ENCODE peak calls at places on chromosome 15, in six cellular contexts. One of them, this sample, is unnamed.

GRCh38 chr15:81492303-81492702 is 118.3 kb upstream of the TMC3 start:
- DNase-seq in H9: no peak
- DNase-seq in fibroblast of lung: peak; percentile 65
- DNase-seq in endothelial cell of umbilical vein: peak; percentile 76
- DNase-seq in PC-3: peak; percentile 6
- DNase-seq in OCI-LY7: no peak
- DNase-seq in this sample: no peak

GRCh38 chr15:65327651-65328393 is 23.3 kb downstream of the RNU5B-1 start:
- DNase-seq in H9: no peak
- DNase-seq in fibroblast of lung: no peak
- DNase-seq in endothelial cell of umbilical vein: no peak
- DNase-seq in PC-3: no peak
- DNase-seq in OCI-LY7: peak; percentile 20
- DNase-seq in this sample: no peak

GRCh38 chr15:67248106-67248505 is 6.4 kb downstream of the AAGAB start:
- DNase-seq in H9: no peak
- DNase-seq in fibroblast of lung: peak; percentile 57
- DNase-seq in endothelial cell of umbilical vein: no peak
- DNase-seq in PC-3: no peak
- DNase-seq in OCI-LY7: no peak
- DNase-seq in this sample: no peak

GRCh38 chr15:43253431-43254403 is 13.0 kb downstream of the TGM5 start:
- DNase-seq in H9: no peak
- DNase-seq in fibroblast of lung: peak; percentile 10
- DNase-seq in endothelial cell of umbilical vein: peak; percentile 30
- DNase-seq in PC-3: peak; percentile 64
- DNase-seq in OCI-LY7: no peak
- DNase-seq in this sample: no peak

GRCh38 chr15:78315686-78316085 is 16.3 kb upstream of the SKIC8 start:
- DNase-seq in H9: peak; percentile 86
- DNase-seq in fibroblast of lung: no peak
- DNase-seq in endothelial cell of umbilical vein: no peak
- DNase-seq in PC-3: peak; percentile 16
- DNase-seq in OCI-LY7: peak; percentile 31
- DNase-seq in this sample: peak; percentile 60

GRCh38 chr15:101118615-101119014 is 133.2 kb downstream of the CHSY1 start:
- DNase-seq in H9: peak; percentile 70
- DNase-seq in fibroblast of lung: no peak
- DNase-seq in endothelial cell of umbilical vein: no peak
- DNase-seq in PC-3: no peak
- DNase-seq in OCI-LY7: no peak
- DNase-seq in this sample: no peak

GRCh38 chr15:74497584-74497983 is 36.6 kb upstream of the UBL7 start:
- DNase-seq in H9: no peak
- DNase-seq in fibroblast of lung: no peak
- DNase-seq in endothelial cell of umbilical vein: no peak
- DNase-seq in PC-3: peak; percentile 96
- DNase-seq in OCI-LY7: no peak
- DNase-seq in this sample: no peak

GRCh38 chr15:40894689-40895308 is 549 bp downstream of the VPS18 start:
- DNase-seq in H9: peak; percentile 81
- DNase-seq in fibroblast of lung: peak; percentile 68
- DNase-seq in endothelial cell of umbilical vein: peak; percentile 73
- DNase-seq in PC-3: peak; percentile 81
- DNase-seq in OCI-LY7: peak; percentile 81
- DNase-seq in this sample: peak; percentile 86

GRCh38 chr15:100881573-100882336 is 2.1 kb downstream of the ALDH1A3 start:
- DNase-seq in H9: no peak
- DNase-seq in fibroblast of lung: no peak
- DNase-seq in endothelial cell of umbilical vein: no peak
- DNase-seq in PC-3: peak; percentile 12
- DNase-seq in OCI-LY7: no peak
- DNase-seq in this sample: no peak

GRCh38 chr15:62809106-62809967 is 233.2 kb upstream of the TPM1 start:
- DNase-seq in H9: no peak
- DNase-seq in fibroblast of lung: peak; percentile 74
- DNase-seq in endothelial cell of umbilical vein: no peak
- DNase-seq in PC-3: no peak
- DNase-seq in OCI-LY7: no peak
- DNase-seq in this sample: no peak

GRCh38 chr15:41984622-41985021 is 12.3 kb upstream of the EHD4 start:
- DNase-seq in H9: no peak
- DNase-seq in fibroblast of lung: no peak
- DNase-seq in endothelial cell of umbilical vein: no peak
- DNase-seq in PC-3: no peak
- DNase-seq in OCI-LY7: no peak
- DNase-seq in this sample: no peak

GRCh38 chr15:89429023-89429422 is 67.4 kb downstream of the RHCG start:
- DNase-seq in H9: no peak
- DNase-seq in fibroblast of lung: no peak
- DNase-seq in endothelial cell of umbilical vein: no peak
- DNase-seq in PC-3: no peak
- DNase-seq in OCI-LY7: no peak
- DNase-seq in this sample: no peak

GRCh38 chr15:75307778-75308390 is 25.2 kb downstream of the GOLGA6D start:
- DNase-seq in H9: peak; percentile 88
- DNase-seq in fibroblast of lung: no peak
- DNase-seq in endothelial cell of umbilical vein: peak; percentile 12
- DNase-seq in PC-3: peak; percentile 67
- DNase-seq in OCI-LY7: peak; percentile 37
- DNase-seq in this sample: peak; percentile 78

GRCh38 chr15:29242466-29243242 is 27.0 kb downstream of the NSMCE3 start:
- DNase-seq in H9: no peak
- DNase-seq in fibroblast of lung: peak; percentile 9
- DNase-seq in endothelial cell of umbilical vein: no peak
- DNase-seq in PC-3: no peak
- DNase-seq in OCI-LY7: no peak
- DNase-seq in this sample: peak; percentile 13

GRCh38 chr15:25239471-25240345 is 199.1 kb downstream of the UBE3A start:
- DNase-seq in H9: no peak
- DNase-seq in fibroblast of lung: no peak
- DNase-seq in endothelial cell of umbilical vein: no peak
- DNase-seq in PC-3: no peak
- DNase-seq in OCI-LY7: no peak
- DNase-seq in this sample: no peak

GRCh38 chr15:60568301-60568742 is 89.4 kb upstream of the ICE2 start:
- DNase-seq in H9: peak; percentile 51
- DNase-seq in fibroblast of lung: no peak
- DNase-seq in endothelial cell of umbilical vein: no peak
- DNase-seq in PC-3: no peak
- DNase-seq in OCI-LY7: peak; percentile 57
- DNase-seq in this sample: no peak

GRCh38 chr15:89119489-89120478 is 31.5 kb downstream of the ABHD2 start:
- DNase-seq in H9: no peak
- DNase-seq in fibroblast of lung: peak; percentile 76
- DNase-seq in endothelial cell of umbilical vein: peak; percentile 85
- DNase-seq in PC-3: peak; percentile 87
- DNase-seq in OCI-LY7: no peak
- DNase-seq in this sample: peak; percentile 67

GRCh38 chr15:60679256-60679655 is 200.3 kb upstream of the ICE2 start:
- DNase-seq in H9: no peak
- DNase-seq in fibroblast of lung: peak; percentile 59
- DNase-seq in endothelial cell of umbilical vein: no peak
- DNase-seq in PC-3: no peak
- DNase-seq in OCI-LY7: no peak
- DNase-seq in this sample: no peak

GRCh38 chr15:64622410-64623260 is 152.8 kb downstream of the RBPMS2 start:
- DNase-seq in H9: no peak
- DNase-seq in fibroblast of lung: no peak
- DNase-seq in endothelial cell of umbilical vein: no peak
- DNase-seq in PC-3: no peak
- DNase-seq in OCI-LY7: no peak
- DNase-seq in this sample: no peak

GRCh38 chr15:65214010-65214409 is 2.7 kb upstream of the CILP start:
- DNase-seq in H9: no peak
- DNase-seq in fibroblast of lung: no peak
- DNase-seq in endothelial cell of umbilical vein: no peak
- DNase-seq in PC-3: no peak
- DNase-seq in OCI-LY7: no peak
- DNase-seq in this sample: no peak

GRCh38 chr15:30905821-30906220 is 2.1 kb downstream of the FAN1 start:
- DNase-seq in H9: no peak
- DNase-seq in fibroblast of lung: no peak
- DNase-seq in endothelial cell of umbilical vein: no peak
- DNase-seq in PC-3: peak; percentile 23
- DNase-seq in OCI-LY7: no peak
- DNase-seq in this sample: no peak

GRCh38 chr15:71811036-71811736 is 832 bp downstream of the NR2E3 start:
- DNase-seq in H9: no peak
- DNase-seq in fibroblast of lung: no peak
- DNase-seq in endothelial cell of umbilical vein: no peak
- DNase-seq in PC-3: no peak
- DNase-seq in OCI-LY7: no peak
- DNase-seq in this sample: no peak

GRCh38 chr15:63041982-63042878 is at the start of gene TPM1:
- DNase-seq in H9: peak; percentile 90
- DNase-seq in fibroblast of lung: peak; percentile 84
- DNase-seq in endothelial cell of umbilical vein: peak; percentile 91
- DNase-seq in PC-3: peak; percentile 49
- DNase-seq in OCI-LY7: no peak
- DNase-seq in this sample: peak; percentile 81

GRCh38 chr15:81887913-81888312 is 157.9 kb downstream of the MEX3B start:
- DNase-seq in H9: no peak
- DNase-seq in fibroblast of lung: peak; percentile 82
- DNase-seq in endothelial cell of umbilical vein: no peak
- DNase-seq in PC-3: peak; percentile 44
- DNase-seq in OCI-LY7: no peak
- DNase-seq in this sample: no peak

GRCh38 chr15:51172190-51172589 is 77.5 kb upstream of the TNFAIP8L3 start:
- DNase-seq in H9: no peak
- DNase-seq in fibroblast of lung: peak; percentile 62
- DNase-seq in endothelial cell of umbilical vein: peak; percentile 50
- DNase-seq in PC-3: no peak
- DNase-seq in OCI-LY7: no peak
- DNase-seq in this sample: no peak

GRCh38 chr15:84893607-84894006 is 9.1 kb downstream of the SLC28A1 start:
- DNase-seq in H9: no peak
- DNase-seq in fibroblast of lung: no peak
- DNase-seq in endothelial cell of umbilical vein: no peak
- DNase-seq in PC-3: no peak
- DNase-seq in OCI-LY7: no peak
- DNase-seq in this sample: no peak
- H3K4me2 ChIP-seq in H9: no peak overlapping the region
- H3K4me2 ChIP-seq in fibroblast of lung: no peak overlapping the region
- H3K4me2 ChIP-seq in endothelial cell of umbilical vein: no peak overlapping the region
- H3K4me2 ChIP-seq in PC-3: no peak overlapping the region
- H3K4me2 ChIP-seq in OCI-LY7: no peak overlapping the region
- H3K4me2 ChIP-seq in this sample: no peak overlapping the region

GRCh38 chr15:68674975-68675374 is 96.2 kb downstream of the CORO2B start:
- DNase-seq in H9: no peak
- DNase-seq in fibroblast of lung: no peak
- DNase-seq in endothelial cell of umbilical vein: peak; percentile 25
- DNase-seq in PC-3: no peak
- DNase-seq in OCI-LY7: peak; percentile 25
- DNase-seq in this sample: no peak

GRCh38 chr15:68676011-68676605 is 97.3 kb downstream of the CORO2B start:
- DNase-seq in H9: no peak
- DNase-seq in fibroblast of lung: no peak
- DNase-seq in endothelial cell of umbilical vein: no peak
- DNase-seq in PC-3: no peak
- DNase-seq in OCI-LY7: no peak
- DNase-seq in this sample: no peak

GRCh38 chr15:68668926-68669600 is 90.3 kb downstream of the CORO2B start:
- DNase-seq in H9: no peak
- DNase-seq in fibroblast of lung: no peak
- DNase-seq in endothelial cell of umbilical vein: no peak
- DNase-seq in PC-3: no peak
- DNase-seq in OCI-LY7: no peak
- DNase-seq in this sample: no peak

GRCh38 chr15:68672251-68672650 is 93.5 kb downstream of the CORO2B start:
- DNase-seq in H9: no peak
- DNase-seq in fibroblast of lung: no peak
- DNase-seq in endothelial cell of umbilical vein: no peak
- DNase-seq in PC-3: no peak
- DNase-seq in OCI-LY7: no peak
- DNase-seq in this sample: no peak

GRCh38 chr15:68672781-68673205 is 94.0 kb downstream of the CORO2B start:
- DNase-seq in H9: peak; percentile 57
- DNase-seq in fibroblast of lung: peak; percentile 37
- DNase-seq in endothelial cell of umbilical vein: no peak
- DNase-seq in PC-3: peak; percentile 7
- DNase-seq in OCI-LY7: peak; percentile 70
- DNase-seq in this sample: no peak
- TF ChIP-seq CTCF in H9: peak; percentile 69
- TF ChIP-seq CTCF in fibroblast of lung: no peak
- TF ChIP-seq CTCF in endothelial cell of umbilical vein: peak; percentile 30
- TF ChIP-seq CTCF in PC-3: peak; percentile 31
- TF ChIP-seq CTCF in OCI-LY7: peak; percentile 76
- TF ChIP-seq CTCF in this sample: peak; percentile 17

GRCh38 chr15:22236469-22236868 is 156.1 kb downstream of the OR4M2 start:
- DNase-seq in H9: no peak
- DNase-seq in fibroblast of lung: no peak
- DNase-seq in endothelial cell of umbilical vein: no peak
- DNase-seq in PC-3: no peak
- DNase-seq in OCI-LY7: no peak
- DNase-seq in this sample: no peak

GRCh38 chr15:22227961-22228762 is 147.8 kb downstream of the OR4M2 start:
- DNase-seq in H9: no peak
- DNase-seq in fibroblast of lung: no peak
- DNase-seq in endothelial cell of umbilical vein: no peak
- DNase-seq in PC-3: no peak
- DNase-seq in OCI-LY7: no peak
- DNase-seq in this sample: no peak

GRCh38 chr15:22231603-22232002 is 151.3 kb downstream of the OR4M2 start:
- DNase-seq in H9: no peak
- DNase-seq in fibroblast of lung: no peak
- DNase-seq in endothelial cell of umbilical vein: no peak
- DNase-seq in PC-3: no peak
- DNase-seq in OCI-LY7: no peak
- DNase-seq in this sample: no peak

GRCh38 chr15:22229971-22230815 is 149.9 kb downstream of the OR4M2 start:
- DNase-seq in H9: no peak
- DNase-seq in fibroblast of lung: no peak
- DNase-seq in endothelial cell of umbilical vein: no peak
- DNase-seq in PC-3: no peak
- DNase-seq in OCI-LY7: no peak
- DNase-seq in this sample: no peak

GRCh38 chr15:22232675-22233074 is 152.3 kb downstream of the OR4M2 start:
- DNase-seq in H9: no peak
- DNase-seq in fibroblast of lung: no peak
- DNase-seq in endothelial cell of umbilical vein: no peak
- DNase-seq in PC-3: no peak
- DNase-seq in OCI-LY7: no peak
- DNase-seq in this sample: no peak
- H3K9me3 ChIP-seq in H9: peaks cover 93% of the 10 kb centered on the region
- H3K9me3 ChIP-seq in fibroblast of lung: peaks cover 6% of the 10 kb centered on the region
- H3K9me3 ChIP-seq in endothelial cell of umbilical vein: peaks cover 24% of the 10 kb centered on the region
- H3K9me3 ChIP-seq in PC-3: peaks cover 41% of the 10 kb centered on the region
- H3K9me3 ChIP-seq in OCI-LY7: no peaks in the 10 kb centered on the region
- H3K9me3 ChIP-seq in this sample: peaks cover 8% of the 10 kb centered on the region

DNA sequence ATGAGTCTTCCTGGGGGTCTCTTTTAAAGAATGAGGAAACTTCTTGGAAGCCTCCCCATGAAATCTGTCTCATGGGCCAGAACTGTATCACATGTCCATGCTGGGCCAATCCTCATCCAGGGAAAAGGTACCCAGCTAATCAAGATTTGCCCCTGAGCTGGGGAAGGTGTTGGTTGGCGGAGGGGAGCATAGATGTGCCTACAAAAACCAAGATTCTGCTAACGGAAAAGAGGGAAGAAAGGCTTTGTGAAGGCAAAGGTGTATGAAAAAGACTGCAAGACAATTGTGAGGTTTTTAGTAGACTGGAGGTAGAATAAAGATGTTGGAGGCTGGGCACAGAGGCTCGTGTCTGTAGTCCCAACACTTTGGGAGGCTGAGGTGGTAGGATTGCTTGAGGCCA is 18.5 kb upstream of the BLM start:
- DNase-seq in H9: no peak
- DNase-seq in fibroblast of lung: no peak
- DNase-seq in endothelial cell of umbilical vein: no peak
- DNase-seq in PC-3: no peak
- DNase-seq in OCI-LY7: no peak
- DNase-seq in this sample: no peak
- H3K4me2 ChIP-seq in H9: no peak overlapping the region
- H3K4me2 ChIP-seq in fibroblast of lung: no peak overlapping the region
- H3K4me2 ChIP-seq in endothelial cell of umbilical vein: no peak overlapping the region
- H3K4me2 ChIP-seq in PC-3: no peak overlapping the region
- H3K4me2 ChIP-seq in OCI-LY7: no peak overlapping the region
- H3K4me2 ChIP-seq in this sample: no peak overlapping the region

This sample was measured in hepatocyte.